ENCODE peak calls at places on chromosomes 5 and 9, in eight cellular contexts. One of them, this sample, is unnamed.

GRCh38 chr9:133627341-133627740 is 8.8 kb upstream of the DBH start:
- DNase-seq in GM20000: no peak
- DNase-seq in activated effector memory CD4-positive, alpha-beta T cell treated with Interleukin-2 at 50 U/mL for 16 hours: no peak
- DNase-seq in kidney glomerular epithelial cell: no peak
- DNase-seq in SIG-M5: no peak
- DNase-seq in SHP77 treated with DMSO at 0.1 percent for 48 hours: no peak
- DNase-seq in NCI-H774: no peak
- DNase-seq in COR-L47: no peak
- DNase-seq in this sample: no peak

GRCh38 chr5:115168829-115169391 is 798 bp downstream of the TRIM36 start:
- DNase-seq in NCI-H774: peak; percentile 25
- DNase-seq in SIG-M5: no peak
- DNase-seq in kidney glomerular epithelial cell: no peak
- DNase-seq in COR-L47: peak; percentile 27
- DNase-seq in GM20000: peak; percentile 33
- DNase-seq in SHP77 treated with DMSO at 0.1 percent for 48 hours: no peak
- DNase-seq in activated effector memory CD4-positive, alpha-beta T cell treated with Interleukin-2 at 50 U/mL for 16 hours: no peak
- DNase-seq in this sample: no peak

GRCh38 chr9:99180662-99181061 is 41.1 kb downstream of the ALG2 start:
- DNase-seq in COR-L47: no peak
- DNase-seq in activated effector memory CD4-positive, alpha-beta T cell treated with Interleukin-2 at 50 U/mL for 16 hours: no peak
- DNase-seq in SIG-M5: no peak
- DNase-seq in NCI-H774: no peak
- DNase-seq in kidney glomerular epithelial cell: no peak
- DNase-seq in GM20000: no peak
- DNase-seq in SHP77 treated with DMSO at 0.1 percent for 48 hours: no peak
- DNase-seq in this sample: no peak

GRCh38 chr5:141753971-141754713 is 72.1 kb upstream of the ARAP3 start:
- DNase-seq in NCI-H774: no peak
- DNase-seq in activated effector memory CD4-positive, alpha-beta T cell treated with Interleukin-2 at 50 U/mL for 16 hours: no peak
- DNase-seq in kidney glomerular epithelial cell: peak; percentile 11
- DNase-seq in GM20000: peak; percentile 57
- DNase-seq in SHP77 treated with DMSO at 0.1 percent for 48 hours: no peak
- DNase-seq in SIG-M5: no peak
- DNase-seq in COR-L47: no peak
- DNase-seq in this sample: no peak

GRCh38 chr9:136941231-136942111 is 3.1 kb downstream of the FBXW5 start:
- DNase-seq in activated effector memory CD4-positive, alpha-beta T cell treated with Interleukin-2 at 50 U/mL for 16 hours: no peak
- DNase-seq in SIG-M5: no peak
- DNase-seq in SHP77 treated with DMSO at 0.1 percent for 48 hours: no peak
- DNase-seq in GM20000: no peak
- DNase-seq in kidney glomerular epithelial cell: no peak
- DNase-seq in NCI-H774: no peak
- DNase-seq in COR-L47: no peak
- DNase-seq in this sample: no peak

GRCh38 chr5:173328896-173329369 is 719 bp upstream of the STC2 start:
- DNase-seq in GM20000: peak; percentile 51
- DNase-seq in COR-L47: no peak
- DNase-seq in SIG-M5: no peak
- DNase-seq in NCI-H774: no peak
- DNase-seq in SHP77 treated with DMSO at 0.1 percent for 48 hours: no peak
- DNase-seq in activated effector memory CD4-positive, alpha-beta T cell treated with Interleukin-2 at 50 U/mL for 16 hours: no peak
- DNase-seq in kidney glomerular epithelial cell: peak; percentile 57
- DNase-seq in this sample: no peak

GRCh38 chr9:134619983-134620612 is 21.5 kb upstream of the COL5A1 start:
- DNase-seq in kidney glomerular epithelial cell: no peak
- DNase-seq in activated effector memory CD4-positive, alpha-beta T cell treated with Interleukin-2 at 50 U/mL for 16 hours: no peak
- DNase-seq in GM20000: no peak
- DNase-seq in COR-L47: no peak
- DNase-seq in SIG-M5: no peak
- DNase-seq in NCI-H774: no peak
- DNase-seq in SHP77 treated with DMSO at 0.1 percent for 48 hours: no peak
- DNase-seq in this sample: peak; percentile 76

GRCh38 chr5:173302546-173303155 is 25.6 kb downstream of the STC2 start:
- DNase-seq in activated effector memory CD4-positive, alpha-beta T cell treated with Interleukin-2 at 50 U/mL for 16 hours: no peak
- DNase-seq in NCI-H774: no peak
- DNase-seq in GM20000: no peak
- DNase-seq in kidney glomerular epithelial cell: no peak
- DNase-seq in SHP77 treated with DMSO at 0.1 percent for 48 hours: no peak
- DNase-seq in COR-L47: peak; percentile 85
- DNase-seq in SIG-M5: no peak
- DNase-seq in this sample: no peak

GRCh38 chr9:129612815-129613519 is 7.9 kb downstream of the C9orf50 start:
- DNase-seq in NCI-H774: no peak
- DNase-seq in SHP77 treated with DMSO at 0.1 percent for 48 hours: no peak
- DNase-seq in GM20000: no peak
- DNase-seq in kidney glomerular epithelial cell: no peak
- DNase-seq in activated effector memory CD4-positive, alpha-beta T cell treated with Interleukin-2 at 50 U/mL for 16 hours: no peak
- DNase-seq in COR-L47: peak; percentile 71
- DNase-seq in SIG-M5: no peak
- DNase-seq in this sample: no peak

GRCh38 chr5:98414938-98415337 is 358.5 kb upstream of the RGMB start:
- DNase-seq in kidney glomerular epithelial cell: peak; percentile 63
- DNase-seq in COR-L47: no peak
- DNase-seq in SIG-M5: no peak
- DNase-seq in SHP77 treated with DMSO at 0.1 percent for 48 hours: no peak
- DNase-seq in activated effector memory CD4-positive, alpha-beta T cell treated with Interleukin-2 at 50 U/mL for 16 hours: no peak
- DNase-seq in NCI-H774: no peak
- DNase-seq in GM20000: no peak
- DNase-seq in this sample: no peak

GRCh38 chr5:180289433-180289832 is 2.5 kb downstream of the MAPK9 start:
- DNase-seq in kidney glomerular epithelial cell: no peak
- DNase-seq in COR-L47: peak; percentile 7
- DNase-seq in NCI-H774: peak; percentile 44
- DNase-seq in activated effector memory CD4-positive, alpha-beta T cell treated with Interleukin-2 at 50 U/mL for 16 hours: no peak
- DNase-seq in GM20000: no peak
- DNase-seq in SIG-M5: no peak
- DNase-seq in SHP77 treated with DMSO at 0.1 percent for 48 hours: no peak
- DNase-seq in this sample: peak; percentile 16

GRCh38 chr5:149228610-149229297 is 42.9 kb upstream of the AFAP1L1 start:
- DNase-seq in activated effector memory CD4-positive, alpha-beta T cell treated with Interleukin-2 at 50 U/mL for 16 hours: no peak
- DNase-seq in GM20000: no peak
- DNase-seq in SIG-M5: no peak
- DNase-seq in NCI-H774: no peak
- DNase-seq in SHP77 treated with DMSO at 0.1 percent for 48 hours: peak; percentile 32
- DNase-seq in COR-L47: peak; percentile 37
- DNase-seq in kidney glomerular epithelial cell: peak; percentile 42
- DNase-seq in this sample: no peak

GRCh38 chr5:149854881-149855280 is 89.7 kb downstream of the PDE6A start:
- DNase-seq in SHP77 treated with DMSO at 0.1 percent for 48 hours: no peak
- DNase-seq in NCI-H774: no peak
- DNase-seq in COR-L47: no peak
- DNase-seq in activated effector memory CD4-positive, alpha-beta T cell treated with Interleukin-2 at 50 U/mL for 16 hours: no peak
- DNase-seq in SIG-M5: no peak
- DNase-seq in kidney glomerular epithelial cell: no peak
- DNase-seq in GM20000: no peak
- DNase-seq in this sample: no peak

GRCh38 chr9:86349271-86349670 is 4.9 kb downstream of the TUT7 start:
- DNase-seq in SHP77 treated with DMSO at 0.1 percent for 48 hours: no peak
- DNase-seq in GM20000: no peak
- DNase-seq in NCI-H774: no peak
- DNase-seq in SIG-M5: no peak
- DNase-seq in COR-L47: no peak
- DNase-seq in kidney glomerular epithelial cell: no peak
- DNase-seq in activated effector memory CD4-positive, alpha-beta T cell treated with Interleukin-2 at 50 U/mL for 16 hours: no peak
- DNase-seq in this sample: no peak

GRCh38 chr9:138049779-138050471 is 172.3 kb downstream of the CACNA1B start:
- DNase-seq in kidney glomerular epithelial cell: no peak
- DNase-seq in activated effector memory CD4-positive, alpha-beta T cell treated with Interleukin-2 at 50 U/mL for 16 hours: no peak
- DNase-seq in NCI-H774: no peak
- DNase-seq in COR-L47: no peak
- DNase-seq in GM20000: no peak
- DNase-seq in SHP77 treated with DMSO at 0.1 percent for 48 hours: no peak
- DNase-seq in SIG-M5: no peak
- DNase-seq in this sample: peak; percentile 82

GRCh38 chr9:89167788-89168187 is 10.8 kb downstream of the SHC3 start:
- DNase-seq in NCI-H774: no peak
- DNase-seq in COR-L47: no peak
- DNase-seq in GM20000: no peak
- DNase-seq in SHP77 treated with DMSO at 0.1 percent for 48 hours: no peak
- DNase-seq in activated effector memory CD4-positive, alpha-beta T cell treated with Interleukin-2 at 50 U/mL for 16 hours: no peak
- DNase-seq in SIG-M5: no peak
- DNase-seq in kidney glomerular epithelial cell: no peak
- DNase-seq in this sample: no peak

GRCh38 chr5:17261075-17261474 is 43.6 kb downstream of the BASP1 start:
- DNase-seq in activated effector memory CD4-positive, alpha-beta T cell treated with Interleukin-2 at 50 U/mL for 16 hours: no peak
- DNase-seq in kidney glomerular epithelial cell: no peak
- DNase-seq in NCI-H774: no peak
- DNase-seq in COR-L47: no peak
- DNase-seq in SIG-M5: no peak
- DNase-seq in SHP77 treated with DMSO at 0.1 percent for 48 hours: no peak
- DNase-seq in GM20000: no peak
- DNase-seq in this sample: no peak

GRCh38 chr5:61603211-61603908 is 271.3 kb downstream of the ZSWIM6 start:
- DNase-seq in COR-L47: no peak
- DNase-seq in SIG-M5: no peak
- DNase-seq in GM20000: no peak
- DNase-seq in activated effector memory CD4-positive, alpha-beta T cell treated with Interleukin-2 at 50 U/mL for 16 hours: no peak
- DNase-seq in NCI-H774: no peak
- DNase-seq in kidney glomerular epithelial cell: no peak
- DNase-seq in SHP77 treated with DMSO at 0.1 percent for 48 hours: no peak
- DNase-seq in this sample: no peak

GRCh38 chr9:136409557-136410455 is 608 bp downstream of the ENTR1 start:
- DNase-seq in activated effector memory CD4-positive, alpha-beta T cell treated with Interleukin-2 at 50 U/mL for 16 hours: peak; percentile 22
- DNase-seq in NCI-H774: peak; percentile 29
- DNase-seq in COR-L47: peak; percentile 27
- DNase-seq in SIG-M5: no peak
- DNase-seq in SHP77 treated with DMSO at 0.1 percent for 48 hours: no peak
- DNase-seq in GM20000: peak; percentile 63
- DNase-seq in kidney glomerular epithelial cell: peak; percentile 5
- DNase-seq in this sample: no peak

GRCh38 chr5:14413331-14413750 is 168.3 kb upstream of the OTULINL start:
- DNase-seq in SHP77 treated with DMSO at 0.1 percent for 48 hours: no peak
- DNase-seq in COR-L47: no peak
- DNase-seq in GM20000: no peak
- DNase-seq in SIG-M5: no peak
- DNase-seq in activated effector memory CD4-positive, alpha-beta T cell treated with Interleukin-2 at 50 U/mL for 16 hours: peak; percentile 21
- DNase-seq in NCI-H774: no peak
- DNase-seq in kidney glomerular epithelial cell: no peak
- DNase-seq in this sample: no peak

GRCh38 chr5:178115136-178115834 is 2.0 kb downstream of the N4BP3 start:
- DNase-seq in kidney glomerular epithelial cell: no peak
- DNase-seq in NCI-H774: no peak
- DNase-seq in SIG-M5: no peak
- DNase-seq in activated effector memory CD4-positive, alpha-beta T cell treated with Interleukin-2 at 50 U/mL for 16 hours: no peak
- DNase-seq in SHP77 treated with DMSO at 0.1 percent for 48 hours: no peak
- DNase-seq in GM20000: peak; percentile 58
- DNase-seq in COR-L47: no peak
- DNase-seq in this sample: no peak

GRCh38 chr5:140338336-140338735 is 8.1 kb downstream of the HBEGF start:
- DNase-seq in NCI-H774: no peak
- DNase-seq in SIG-M5: no peak
- DNase-seq in kidney glomerular epithelial cell: peak; percentile 41
- DNase-seq in GM20000: no peak
- DNase-seq in SHP77 treated with DMSO at 0.1 percent for 48 hours: no peak
- DNase-seq in activated effector memory CD4-positive, alpha-beta T cell treated with Interleukin-2 at 50 U/mL for 16 hours: no peak
- DNase-seq in COR-L47: no peak
- DNase-seq in this sample: no peak

GRCh38 chr5:15650266-15650665 is 150.3 kb downstream of the FBXL7 start:
- DNase-seq in SIG-M5: no peak
- DNase-seq in GM20000: no peak
- DNase-seq in kidney glomerular epithelial cell: no peak
- DNase-seq in activated effector memory CD4-positive, alpha-beta T cell treated with Interleukin-2 at 50 U/mL for 16 hours: no peak
- DNase-seq in SHP77 treated with DMSO at 0.1 percent for 48 hours: no peak
- DNase-seq in COR-L47: no peak
- DNase-seq in NCI-H774: no peak
- DNase-seq in this sample: no peak

GRCh38 chr5:170293273-170293672 is 4.3 kb downstream of the LCP2 start:
- DNase-seq in COR-L47: no peak
- DNase-seq in NCI-H774: no peak
- DNase-seq in GM20000: peak; percentile 71
- DNase-seq in SIG-M5: peak; percentile 97
- DNase-seq in activated effector memory CD4-positive, alpha-beta T cell treated with Interleukin-2 at 50 U/mL for 16 hours: no peak
- DNase-seq in SHP77 treated with DMSO at 0.1 percent for 48 hours: no peak
- DNase-seq in kidney glomerular epithelial cell: no peak
- DNase-seq in this sample: no peak

GRCh38 chr5:135600971-135601381 is 22.2 kb upstream of the CXCL14 start:
- DNase-seq in GM20000: no peak
- DNase-seq in SIG-M5: no peak
- DNase-seq in COR-L47: no peak
- DNase-seq in kidney glomerular epithelial cell: no peak
- DNase-seq in activated effector memory CD4-positive, alpha-beta T cell treated with Interleukin-2 at 50 U/mL for 16 hours: no peak
- DNase-seq in NCI-H774: no peak
- DNase-seq in SHP77 treated with DMSO at 0.1 percent for 48 hours: no peak
- DNase-seq in this sample: peak; percentile 64

GRCh38 chr9:2904242-2904930 is 60.5 kb upstream of the PUM3 start:
- DNase-seq in SIG-M5: no peak
- DNase-seq in SHP77 treated with DMSO at 0.1 percent for 48 hours: no peak
- DNase-seq in COR-L47: no peak
- DNase-seq in GM20000: no peak
- DNase-seq in NCI-H774: no peak
- DNase-seq in activated effector memory CD4-positive, alpha-beta T cell treated with Interleukin-2 at 50 U/mL for 16 hours: no peak
- DNase-seq in kidney glomerular epithelial cell: no peak
- DNase-seq in this sample: no peak

GRCh38 chr5:58122993-58123392 is 336.9 kb downstream of the PLK2 start:
- DNase-seq in SIG-M5: no peak
- DNase-seq in kidney glomerular epithelial cell: no peak
- DNase-seq in COR-L47: no peak
- DNase-seq in NCI-H774: no peak
- DNase-seq in SHP77 treated with DMSO at 0.1 percent for 48 hours: no peak
- DNase-seq in GM20000: no peak
- DNase-seq in activated effector memory CD4-positive, alpha-beta T cell treated with Interleukin-2 at 50 U/mL for 16 hours: no peak
- DNase-seq in this sample: no peak

GRCh38 chr5:109693535-109694152 is 3.9 kb downstream of the MAN2A1 start:
- DNase-seq in SIG-M5: no peak
- DNase-seq in COR-L47: no peak
- DNase-seq in SHP77 treated with DMSO at 0.1 percent for 48 hours: no peak
- DNase-seq in kidney glomerular epithelial cell: no peak
- DNase-seq in GM20000: no peak
- DNase-seq in NCI-H774: no peak
- DNase-seq in activated effector memory CD4-positive, alpha-beta T cell treated with Interleukin-2 at 50 U/mL for 16 hours: no peak
- DNase-seq in this sample: no peak

GRCh38 chr5:139752506-139753350 is 42.9 kb upstream of the PSD2 start:
- DNase-seq in GM20000: no peak
- DNase-seq in SHP77 treated with DMSO at 0.1 percent for 48 hours: peak; percentile 36
- DNase-seq in kidney glomerular epithelial cell: peak; percentile 48
- DNase-seq in NCI-H774: no peak
- DNase-seq in SIG-M5: no peak
- DNase-seq in COR-L47: peak; percentile 49
- DNase-seq in activated effector memory CD4-positive, alpha-beta T cell treated with Interleukin-2 at 50 U/mL for 16 hours: no peak
- DNase-seq in this sample: no peak

GRCh38 chr5:126868338-126868737 is 91.4 kb downstream of the LMNB1 start:
- DNase-seq in activated effector memory CD4-positive, alpha-beta T cell treated with Interleukin-2 at 50 U/mL for 16 hours: no peak
- DNase-seq in kidney glomerular epithelial cell: no peak
- DNase-seq in SIG-M5: no peak
- DNase-seq in SHP77 treated with DMSO at 0.1 percent for 48 hours: no peak
- DNase-seq in COR-L47: no peak
- DNase-seq in GM20000: no peak
- DNase-seq in NCI-H774: no peak
- DNase-seq in this sample: no peak

GRCh38 chr9:131709741-131710499 is 30.0 kb downstream of the RAPGEF1 start:
- DNase-seq in GM20000: peak; percentile 69
- DNase-seq in NCI-H774: no peak
- DNase-seq in SHP77 treated with DMSO at 0.1 percent for 48 hours: no peak
- DNase-seq in SIG-M5: peak; percentile 10
- DNase-seq in COR-L47: no peak
- DNase-seq in kidney glomerular epithelial cell: no peak
- DNase-seq in activated effector memory CD4-positive, alpha-beta T cell treated with Interleukin-2 at 50 U/mL for 16 hours: no peak
- DNase-seq in this sample: no peak

GRCh38 chr5:38618154-38618553 is 61.7 kb upstream of the LIFR start:
- DNase-seq in NCI-H774: no peak
- DNase-seq in kidney glomerular epithelial cell: no peak
- DNase-seq in COR-L47: no peak
- DNase-seq in SHP77 treated with DMSO at 0.1 percent for 48 hours: no peak
- DNase-seq in activated effector memory CD4-positive, alpha-beta T cell treated with Interleukin-2 at 50 U/mL for 16 hours: no peak
- DNase-seq in GM20000: no peak
- DNase-seq in SIG-M5: no peak
- DNase-seq in this sample: no peak

GRCh38 chr9:69376651-69377050 is 51.6 kb downstream of the ENTREP1 start:
- DNase-seq in SHP77 treated with DMSO at 0.1 percent for 48 hours: no peak
- DNase-seq in activated effector memory CD4-positive, alpha-beta T cell treated with Interleukin-2 at 50 U/mL for 16 hours: no peak
- DNase-seq in COR-L47: no peak
- DNase-seq in SIG-M5: no peak
- DNase-seq in GM20000: no peak
- DNase-seq in NCI-H774: no peak
- DNase-seq in kidney glomerular epithelial cell: peak; percentile 95
- DNase-seq in this sample: no peak

GRCh38 chr9:136629879-136630661 is 32.6 kb upstream of the EGFL7 start:
- DNase-seq in activated effector memory CD4-positive, alpha-beta T cell treated with Interleukin-2 at 50 U/mL for 16 hours: peak; percentile 38
- DNase-seq in COR-L47: peak; percentile 60
- DNase-seq in NCI-H774: peak; percentile 64
- DNase-seq in kidney glomerular epithelial cell: peak; percentile 9
- DNase-seq in SHP77 treated with DMSO at 0.1 percent for 48 hours: no peak
- DNase-seq in GM20000: peak; percentile 85
- DNase-seq in SIG-M5: no peak
- DNase-seq in this sample: no peak